ENCODE peak calls at places on chromosomes 11 and 22, in seven cellular contexts. X is T-helper 9 cell; G is T-helper 2 cell; P is activated naive CD4-positive, alpha-beta T cell; Z is activated T-cell treated with anti-CD3 and anti-CD28 coated beads for 1 hour; N is dorsolateral prefrontal cortex; M is head of caudate nucleus. T is an unnamed sample.

GRCh38 chr22:27918351-27919221 is 470 bp downstream of the PITPNB start:
- DNase-seq in X (peak; percentile 29), G (peak; percentile 21), P (peak; percentile 20), Z (peak; percentile 18), N (peak; percentile 33), M (peak; percentile 30), T (no peak)

GRCh38 chr11:95586155-95586554 is 203.4 kb downstream of the FAM76B start:
- DNase-seq in X (no peak), G (no peak), P (no peak), Z (no peak), N (no peak), M (no peak), T (no peak)

GRCh38 chr11:107732327-107733051 is 20.6 kb upstream of the SLN start:
- DNase-seq in X (no peak), G (no peak), P (no peak), Z (no peak), N (no peak), M (no peak), T (no peak)

GRCh38 chr11:19073454-19074415 is 13.2 kb upstream of the MRGPRX2 start:
- DNase-seq in X (no peak), G (no peak), P (no peak), Z (no peak), N (no peak), M (no peak), T (no peak)

GRCh38 chr11:32307449-32307848 is 127.9 kb downstream of the WT1 start:
- DNase-seq in X (no peak), G (no peak), P (no peak), Z (no peak), N (no peak), M (no peak), T (no peak)

GRCh38 chr11:12156301-12157140 is 46.1 kb downstream of the MICAL2 start:
- DNase-seq in X (no peak), G (no peak), P (no peak), Z (no peak), N (no peak), M (no peak), T (no peak)

GRCh38 chr11:79182794-79183193 is 258.0 kb downstream of the TENM4 start:
- DNase-seq in X (no peak), G (no peak), P (no peak), Z (no peak), N (no peak), M (no peak), T (no peak)

GRCh38 chr22:49936018-49936972 is 17.9 kb downstream of the CRELD2 start:
- DNase-seq in X (peak; percentile 91), G (peak; percentile 86), P (peak; percentile 92), Z (peak; percentile 91), N (peak; percentile 67), M (peak; percentile 62), T (no peak)

GRCh38 chr11:17780668-17781067 is 46.1 kb downstream of the KCNC1 start:
- DNase-seq in X (no peak), G (no peak), P (no peak), Z (no peak), N (no peak), M (no peak), T (no peak)

GRCh38 chr11:97751405-97751804 is 1269.3 kb upstream of the CNTN5 start:
- DNase-seq in X (no peak), G (no peak), P (no peak), Z (no peak), N (no peak), M (peak; percentile 10), T (no peak)

GRCh38 chr11:19836666-19837065 is 124.0 kb downstream of the NAV2 start:
- DNase-seq in X (no peak), G (no peak), P (no peak), Z (no peak), N (no peak), M (no peak), T (no peak)

GRCh38 chr11:71138737-71139425 is 113.5 kb downstream of the SHANK2 start:
- DNase-seq in X (no peak), G (no peak), P (no peak), Z (no peak), N (no peak), M (peak; percentile 52), T (no peak)

GRCh38 chr11:75344761-75345454 is 6.6 kb downstream of the ARRB1 start:
- DNase-seq in X (no peak), G (no peak), P (no peak), Z (no peak), N (no peak), M (no peak), T (peak; percentile 5)

GRCh38 chr11:96827164-96827563 is 437.4 kb downstream of the JRKL start:
- DNase-seq in X (no peak), G (no peak), P (no peak), Z (no peak), N (no peak), M (peak; percentile 12), T (no peak)

GRCh38 chr22:27097933-27098332 is 440.5 kb downstream of the MIAT start:
- DNase-seq in X (no peak), G (no peak), P (no peak), Z (no peak), N (no peak), M (no peak), T (no peak)

GRCh38 chr11:111429066-111429506 is 50.0 kb upstream of the POU2AF1 start:
- DNase-seq in X (peak; percentile 23), G (no peak), P (peak; percentile 15), Z (peak; percentile 35), N (no peak), M (no peak), T (no peak)

GRCh38 chr22:25546751-25547150 is 17.7 kb upstream of the GRK3 start:
- DNase-seq in X (no peak), G (no peak), P (no peak), Z (no peak), N (no peak), M (no peak), T (no peak)

GRCh38 chr22:28822930-28823481 is 22.6 kb upstream of the XBP1 start:
- DNase-seq in X (no peak), G (no peak), P (peak; percentile 22), Z (no peak), N (no peak), M (no peak), T (no peak)

GRCh38 chr11:67504023-67504949 is 877 bp downstream of the PITPNM1 start:
- DNase-seq in X (peak; percentile 49), G (no peak), P (peak; percentile 31), Z (no peak), N (no peak), M (no peak), T (peak; percentile 45)